ENCODE peak calls at places on chromosomes 7 and 10, in five cellular contexts. K, P, J, X and C are unnamed samples.

GRCh38 chr10:77741746-77742145 is 104.1 kb upstream of the KCNMA1 start:
- DNase-seq in K (no peak), P (no peak), J (no peak), X (no peak), C (no peak)

GRCh38 chr7:83739527-83739926 is 90.6 kb upstream of the SEMA3E start:
- DNase-seq in K (no peak), P (no peak), J (no peak), X (no peak), C (no peak)

GRCh38 chr10:24118246-24118645 is 90.7 kb upstream of the KIAA1217 start:
- DNase-seq in K (no peak), P (no peak), J (no peak), X (no peak), C (no peak)

GRCh38 chr7:146115665-146116451 is 743 bp upstream of the CNTNAP2 start:
- DNase-seq in K (no peak), P (no peak), J (no peak), X (peak; percentile 4), C (peak; percentile 13)

GRCh38 chr7:125847055-125847454 is 917.4 kb upstream of the POT1 start:
- DNase-seq in K (no peak), P (no peak), J (no peak), X (no peak), C (no peak)

GRCh38 chr7:117012284-117013174 is 59.2 kb downstream of the ST7 start:
- DNase-seq in K (no peak), P (no peak), J (no peak), X (peak; percentile 44), C (no peak)

GRCh38 chr7:138154646-138155045 is 78.4 kb downstream of the AKR1D1 start:
- DNase-seq in K (no peak), P (no peak), J (no peak), X (no peak), C (no peak)

GRCh38 chr7:154927624-154928125 is 75.2 kb downstream of the PAXIP1 start:
- DNase-seq in K (peak; percentile 89), P (peak; percentile 51), J (no peak), X (peak; percentile 71), C (peak; percentile 67)

GRCh38 chr10:114801411-114801813 is 20.2 kb upstream of the FHIP2A start:
- DNase-seq in K (no peak), P (no peak), J (no peak), X (no peak), C (no peak)

GRCh38 chr7:99990417-99990816 is 14.6 kb upstream of the AZGP1 start:
- DNase-seq in K (no peak), P (no peak), J (no peak), X (no peak), C (no peak)

GRCh38 chr7:130485734-130486113 is 6.2 kb upstream of the MEST start:
- DNase-seq in K (no peak), P (no peak), J (no peak), X (no peak), C (no peak)
- H3K27ac ChIP-seq in K (no peak overlapping the region), P (no peak overlapping the region), J (no peak overlapping the region), X (no peak overlapping the region), C (no peak overlapping the region)

GRCh38 chr10:102279104-102279503 is 33.8 kb downstream of the GBF1 start:
- DNase-seq in K (no peak), P (no peak), J (no peak), X (no peak), C (no peak)

GRCh38 chr10:102280397-102281015 is 35.2 kb downstream of the GBF1 start:
- DNase-seq in K (no peak), P (no peak), J (no peak), X (no peak), C (no peak)

GRCh38 chr10:102283488-102283887 is 38.2 kb downstream of the GBF1 start:
- DNase-seq in K (no peak), P (peak; percentile 63), J (no peak), X (peak; percentile 65), C (no peak)

GRCh38 chr10:102283890-102284289 is 38.6 kb downstream of the GBF1 start:
- DNase-seq in K (no peak), P (no peak), J (no peak), X (no peak), C (no peak)

GRCh38 chr10:102281103-102281502 is 35.8 kb downstream of the GBF1 start:
- DNase-seq in K (no peak), P (no peak), J (no peak), X (no peak), C (no peak)
- H3K27ac ChIP-seq in K (peak overlapping the region; percentile 37), P (no peak overlapping the region), J (peak overlapping the region; percentile 40), X (no peak overlapping the region), C (no peak overlapping the region)

DNA sequence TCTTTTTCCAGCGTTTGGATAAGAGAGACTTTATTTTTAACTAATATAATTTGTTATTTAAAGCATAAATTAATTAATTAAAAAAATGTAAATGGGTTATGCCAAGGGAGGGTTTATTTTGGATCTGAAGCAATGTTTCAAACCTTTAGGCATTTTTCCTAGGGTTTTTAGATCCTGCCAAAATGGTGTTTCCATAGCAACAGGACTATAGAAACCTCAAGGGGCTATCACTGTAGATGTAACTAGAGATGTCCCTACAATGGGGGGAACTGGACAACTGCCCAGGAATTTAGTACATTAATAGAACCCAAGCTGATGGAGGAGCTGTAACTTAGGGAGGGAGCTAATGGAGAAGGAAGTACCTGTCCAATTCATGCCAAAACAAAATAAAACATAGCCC is 57.3 kb downstream of the SLC39A12 start:
- DNase-seq in K (no peak), P (no peak), J (no peak), X (no peak), C (no peak)
- H3K27ac ChIP-seq in K (no peak overlapping the region), P (no peak overlapping the region), J (no peak overlapping the region), X (no peak overlapping the region), C (no peak overlapping the region)

GRCh38 chr10:121524138-121524817 is 74.0 kb downstream of the FGFR2 start:
- DNase-seq in K (no peak), P (no peak), J (no peak), X (no peak), C (no peak)

GRCh38 chr10:121526801-121527221 is 71.4 kb downstream of the FGFR2 start:
- DNase-seq in K (no peak), P (no peak), J (no peak), X (no peak), C (no peak)

GRCh38 chr10:121525276-121526039 is 72.8 kb downstream of the FGFR2 start:
- DNase-seq in K (no peak), P (no peak), J (no peak), X (no peak), C (no peak)

GRCh38 chr10:121527690-121528089 is 70.6 kb downstream of the FGFR2 start:
- DNase-seq in K (peak; percentile 83), P (peak; percentile 76), J (no peak), X (no peak), C (no peak)

GRCh38 chr10:121526040-121526790 is 72.0 kb downstream of the FGFR2 start:
- DNase-seq in K (no peak), P (no peak), J (no peak), X (no peak), C (no peak)
- H3K27ac ChIP-seq in K (peak overlapping the region; percentile 76), P (no peak overlapping the region), J (no peak overlapping the region), X (no peak overlapping the region), C (peak overlapping the region; percentile 99)

GRCh38 chr10:103854687-103855423 is 521 bp downstream of the SH3PXD2A start:
- DNase-seq in K (peak; percentile 78), P (no peak), J (no peak), X (peak; percentile 54), C (no peak)

GRCh38 chr10:103852856-103853255 is 2.5 kb downstream of the SH3PXD2A start:
- DNase-seq in K (peak; percentile 81), P (no peak), J (no peak), X (no peak), C (no peak)

GRCh38 chr10:103855424-103855823 is at the start of gene SH3PXD2A:
- DNase-seq in K (peak; percentile 73), P (no peak), J (no peak), X (peak; percentile 74), C (no peak)

GRCh38 chr10:103853428-103854264 is 1.7 kb downstream of the SH3PXD2A start:
- DNase-seq in K (peak; percentile 67), P (no peak), J (no peak), X (peak; percentile 33), C (no peak)

GRCh38 chr10:103854265-103854686 is 1.1 kb downstream of the SH3PXD2A start:
- DNase-seq in K (no peak), P (no peak), J (no peak), X (peak; percentile 67), C (no peak)
- H3K27ac ChIP-seq in K (peak overlapping the region; percentile 82), P (peak overlapping the region; percentile 83), J (peak overlapping the region; percentile 36), X (peak overlapping the region; percentile 91), C (peak overlapping the region; percentile 35)